ENCODE peak calls at places on chromosomes 7 and 10, in ten cellular contexts. R, K, S, Z, O, W, Y, V, T and G are unnamed samples.

GRCh38 chr7:74656421-74656910 is 1.1 kb upstream of the GTF2I start:
- DNase-seq in R (peak; percentile 45), Y (peak; percentile 58), T (peak; percentile 17), O (peak; percentile 67), S (peak; percentile 57), V (peak; percentile 41), W (no peak), Z (peak; percentile 57), K (no peak), G (peak; percentile 47)

GRCh38 chr10:126904807-126905686 is at the start of gene DOCK1:
- DNase-seq in K (peak; percentile 53), S (peak; percentile 53), R (peak; percentile 71), Z (peak; percentile 67), W (peak; percentile 24), V (peak; percentile 67), Y (peak; percentile 72), T (peak; percentile 74), O (peak; percentile 79), G (peak; percentile 74)

GRCh38 chr7:41708621-41709358 is 5.9 kb upstream of the INHBA start:
- DNase-seq in V (no peak), Z (no peak), W (no peak), K (no peak), Y (no peak), S (no peak), O (no peak), T (peak; percentile 37), R (no peak), G (no peak)

GRCh38 chr7:4436361-4436899 is 245.7 kb upstream of the FOXK1 start:
- DNase-seq in T (no peak), S (no peak), K (no peak), R (no peak), Y (no peak), W (no peak), Z (no peak), O (no peak), V (no peak), G (no peak)

GRCh38 chr10:86753056-86753455 is 3.4 kb upstream of the BMPR1A start:
- DNase-seq in V (no peak), S (no peak), R (no peak), Z (no peak), K (no peak), T (no peak), W (no peak), Y (no peak), O (no peak), G (no peak)

GRCh38 chr10:63240807-63241206 is 107.7 kb downstream of the NRBF2 start:
- DNase-seq in T (no peak), Z (no peak), O (no peak), R (no peak), S (no peak), Y (no peak), V (no peak), W (no peak), K (no peak), G (no peak)

GRCh38 chr10:64201936-64202335 is 680.7 kb downstream of the REEP3 start:
- DNase-seq in W (no peak), T (no peak), Z (no peak), R (no peak), S (no peak), K (no peak), Y (no peak), V (no peak), O (no peak), G (no peak)

GRCh38 chr7:111292026-111292430 is 201.1 kb downstream of the LRRN3 start:
- DNase-seq in O (no peak), R (no peak), V (peak; percentile 42), T (peak; percentile 55), S (no peak), Y (no peak), W (no peak), K (no peak), Z (no peak), G (no peak)

GRCh38 chr7:7136423-7136822 is 45.9 kb upstream of the C1GALT1 start:
- DNase-seq in S (no peak), W (no peak), V (peak; percentile 33), R (no peak), Z (no peak), K (peak; percentile 34), Y (no peak), T (peak; percentile 16), O (no peak), G (no peak)

GRCh38 chr7:365593-365992 is 75.6 kb downstream of the FOXL3 start:
- DNase-seq in V (no peak), Z (no peak), S (no peak), R (no peak), O (no peak), Y (peak; percentile 6), K (no peak), W (no peak), T (no peak), G (no peak)

GRCh38 chr7:113004726-113005454 is 81.7 kb downstream of the GPR85 start:
- DNase-seq in W (no peak), K (no peak), Z (no peak), Y (no peak), R (no peak), O (no peak), T (no peak), V (no peak), S (no peak), G (no peak)

GRCh38 chr10:94194256-94194655 is 168.5 kb downstream of the NOC3L start:
- DNase-seq in S (no peak), Y (no peak), W (no peak), O (no peak), R (no peak), Z (no peak), K (peak; percentile 49), T (peak; percentile 81), V (peak; percentile 56), G (no peak)

GRCh38 chr7:106418526-106418925 is 133.7 kb upstream of the NAMPT start:
- DNase-seq in R (peak; percentile 10), Y (no peak), W (no peak), O (no peak), K (no peak), T (peak; percentile 61), S (no peak), V (peak; percentile 71), Z (no peak), G (no peak)

GRCh38 chr10:118802126-118802793 is 47.5 kb upstream of the CACUL1 start:
- DNase-seq in S (no peak), V (no peak), K (no peak), Y (no peak), R (no peak), O (no peak), T (no peak), W (no peak), Z (peak; percentile 13), G (no peak)

GRCh38 chr10:118799779-118800178 is 45.0 kb upstream of the CACUL1 start:
- DNase-seq in Z (no peak), V (peak; percentile 51), Y (no peak), W (no peak), R (no peak), K (peak; percentile 51), O (no peak), S (no peak), T (peak; percentile 6), G (no peak)

GRCh38 chr10:118804262-118804773 is 49.5 kb upstream of the CACUL1 start:
- DNase-seq in O (no peak), R (no peak), K (no peak), T (no peak), S (no peak), Z (no peak), V (no peak), W (no peak), Y (no peak), G (no peak)

GRCh38 chr10:118798186-118798811 is 43.5 kb upstream of the CACUL1 start:
- DNase-seq in Y (no peak), K (peak; percentile 63), Z (no peak), O (no peak), R (no peak), V (peak; percentile 69), T (peak; percentile 66), S (no peak), W (no peak), G (no peak)

DNA sequence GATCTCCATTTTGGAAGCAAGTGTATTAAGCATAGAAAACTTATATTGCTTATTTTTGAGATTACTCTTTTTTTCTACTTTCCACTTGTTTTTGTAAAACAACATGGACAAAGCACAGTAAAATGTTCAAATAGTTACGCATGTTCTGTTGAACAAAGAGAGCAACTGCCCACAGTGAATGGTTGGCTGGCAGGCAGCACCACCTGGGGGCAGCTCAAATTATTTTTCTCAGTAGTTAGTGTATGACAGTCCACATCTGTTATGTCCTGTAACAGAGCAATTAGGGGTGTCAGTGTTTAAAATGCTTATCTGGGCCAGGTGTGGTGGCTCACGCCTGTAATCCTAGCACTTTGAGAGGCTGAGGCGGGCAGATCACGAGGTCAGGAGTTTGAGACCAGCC is 46.1 kb upstream of the CACUL1 start:
- DNase-seq in T (peak; percentile 6), V (peak; percentile 20), W (no peak), R (peak; percentile 52), K (no peak), S (peak; percentile 24), O (no peak), Y (no peak), Z (peak; percentile 34), G (no peak)
- TF ChIP-seq CTCF in T (peak; percentile 42), V (peak; percentile 53), W (peak; percentile 25), R (no peak), K (peak; percentile 52), S (peak; percentile 60), O (peak; percentile 33), Y (peak; percentile 24), Z (no peak), G (peak; percentile 19)

DNA sequence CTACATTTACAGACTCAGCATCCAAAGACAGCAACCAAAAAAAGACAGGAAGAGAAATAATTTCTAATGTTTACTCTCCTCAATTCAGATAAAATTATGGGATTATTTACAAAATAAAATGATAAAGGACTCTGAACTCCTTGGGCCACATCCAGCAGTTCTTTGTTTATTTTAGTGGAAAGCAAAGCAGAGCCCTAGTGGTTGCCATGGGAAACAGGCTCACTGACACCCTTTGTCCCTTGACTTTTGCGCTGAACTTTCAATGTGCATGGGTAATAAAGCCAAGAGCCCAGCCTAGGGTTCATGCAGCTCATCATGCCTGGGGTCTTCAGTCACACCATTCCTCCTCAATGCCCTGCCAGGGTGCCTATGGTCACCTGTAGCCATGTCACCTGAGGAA is 442.6 kb upstream of the IGFBP3 start:
- DNase-seq in Y (no peak), S (no peak), W (no peak), V (no peak), Z (no peak), T (no peak), O (peak; percentile 21), K (no peak), R (no peak), G (no peak)
- TF ChIP-seq CTCF in Y (no peak), S (no peak), W (peak; percentile 1), V (peak; percentile 30), Z (no peak), T (no peak), O (no peak), K (peak; percentile 15), R (peak; percentile 29), G (peak; percentile 20)

GRCh38 chr7:152675761-152676636 is at the start of gene XRCC2:
- DNase-seq in O (peak; percentile 92), T (peak; percentile 84), Z (peak; percentile 94), W (peak; percentile 79), S (peak; percentile 87), Y (peak; percentile 94), V (peak; percentile 92), R (peak; percentile 94), K (peak; percentile 85), G (peak; percentile 96)
- TF ChIP-seq CTCF in O (no peak), T (no peak), Z (no peak), W (no peak), S (no peak), Y (no peak), V (no peak), R (no peak), K (no peak), G (no peak)

GRCh38 chr10:100934084-100934659 is 21.4 kb downstream of the SLF2 start:
- DNase-seq in T (no peak), Y (no peak), V (peak; percentile 50), S (no peak), R (no peak), O (no peak), W (no peak), Z (no peak), K (no peak), G (no peak)
- TF ChIP-seq CTCF in T (peak; percentile 59), Y (peak; percentile 34), V (peak; percentile 67), S (no peak), R (no peak), O (peak; percentile 36), W (peak; percentile 42), Z (no peak), K (peak; percentile 65), G (peak; percentile 40)